ENCODE peak calls at places on chromosomes 7 and 10, in five cellular contexts. E, Q, B, R and K are unnamed samples. For H3K36me3, the result is how much of the 10 kb centered on the place peaks cover.

GRCh38 chr10:35194906-35195305 is 68.3 kb downstream of the CREM start:
- DNase-seq in E (no peak), Q (peak), B (no peak), R (no peak), K (no peak)

GRCh38 chr7:74025146-74025545 is 2.8 kb upstream of the ELN start:
- DNase-seq in E (peak), Q (no peak), B (no peak), R (no peak), K (no peak)

GRCh38 chr10:33336606-33337334 is 2.3 kb upstream of the NRP1 start:
- DNase-seq in E (peak), Q (no peak), B (peak), R (peak), K (peak)

GRCh38 chr10:46523119-46523880 is 33.2 kb downstream of the GPRIN2 start:
- DNase-seq in E (no peak), Q (no peak), B (peak), R (peak), K (no peak)

GRCh38 chr7:5625938-5626337 is 155.5 kb downstream of the RNF216 start:
- DNase-seq in E (no peak), Q (no peak), B (no peak), R (peak), K (no peak)

GRCh38 chr7:42745357-42746022 is 166.4 kb downstream of the C7orf25 start:
- DNase-seq in E (peak), Q (peak), B (peak), R (peak), K (peak)

GRCh38 chr10:115432188-115432819 is 339.1 kb downstream of the ATRNL1 start:
- DNase-seq in E (no peak), Q (no peak), B (no peak), R (no peak), K (no peak)

GRCh38 chr10:43781480-43782361 is 133.0 kb upstream of the ZNF32 start:
- DNase-seq in E (peak), Q (no peak), B (no peak), R (no peak), K (no peak)

GRCh38 chr10:61175331-61175730 is 231.3 kb upstream of the RHOBTB1 start:
- DNase-seq in E (no peak), Q (no peak), B (no peak), R (no peak), K (no peak)

GRCh38 chr7:48016641-48017040 is 12.3 kb downstream of the SUN3 start:
- DNase-seq in E (no peak), Q (no peak), B (no peak), R (no peak), K (no peak)

GRCh38 chr10:123913688-123914268 is 22.2 kb upstream of the CPXM2 start:
- DNase-seq in E (no peak), Q (no peak), B (no peak), R (peak), K (peak)

DNA sequence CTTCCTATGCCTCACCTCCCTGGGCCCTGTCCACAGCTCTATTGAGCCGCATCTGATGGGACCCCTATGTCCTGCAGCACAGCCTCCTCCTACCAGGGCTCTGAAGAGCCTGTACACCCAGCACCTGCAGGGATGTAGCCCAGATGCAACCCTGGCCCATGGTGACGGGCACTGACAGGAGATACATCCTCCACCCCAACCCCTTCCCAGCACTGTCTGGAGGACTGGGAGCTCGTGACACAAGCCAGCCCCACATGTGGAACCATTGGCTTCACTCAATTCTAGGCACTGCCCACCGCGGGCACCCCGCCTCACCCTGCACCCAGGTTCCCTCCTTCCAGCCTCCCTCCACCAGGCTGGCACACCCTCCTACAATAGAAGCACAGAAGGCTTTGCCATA is 2.6 kb upstream of the GRB10 start:
- DNase-seq in E (no peak), Q (no peak), B (no peak), R (no peak), K (no peak)
- H3K4me3 ChIP-seq in E (no peak), Q (no peak), B (no peak), R (no peak), K (no peak)

GRCh38 chr7:157255201-157255606 is 81.6 kb upstream of the DNAJB6 start:
- DNase-seq in E (no peak), Q (no peak), B (no peak), R (no peak), K (no peak)
- H3K36me3 ChIP-seq in E (half or more), Q (under half), B (half or more), R (under half), K (half or more)

GRCh38 chr10:52474265-52474664 is 160.2 kb downstream of the DKK1 start:
- DNase-seq in E (no peak), Q (no peak), B (no peak), R (no peak), K (no peak)
- H3K4me3 ChIP-seq in E (no peak), Q (no peak), B (no peak), R (no peak), K (no peak)

GRCh38 chr10:102657984-102658724 is 13.9 kb downstream of the TRIM8 start:
- DNase-seq in E (no peak), Q (no peak), B (no peak), R (peak), K (peak)
- H3K36me3 ChIP-seq in E (under half), Q (under half), B (under half), R (under half), K (under half)

GRCh38 chr7:522071-522937 is 2.7 kb upstream of the PDGFA start:
- DNase-seq in E (no peak), Q (no peak), B (peak), R (peak), K (peak)
- H3K4me3 ChIP-seq in E (no peak), Q (peak), B (peak), R (peak), K (peak)

GRCh38 chr7:130228840-130229239 is 21.2 kb downstream of the SSMEM1 start:
- DNase-seq in E (no peak), Q (no peak), B (no peak), R (no peak), K (no peak)
- H3K36me3 ChIP-seq in E (under half), Q (under half), B (under half), R (under half), K (under half)

GRCh38 chr10:77927343-77928256 is 1.0 kb upstream of the DLG5 start:
- DNase-seq in E (no peak), Q (no peak), B (peak), R (no peak), K (no peak)
- H3K4me3 ChIP-seq in E (peak), Q (peak), B (peak), R (peak), K (peak)